ENCODE peak calls at places on chromosomes 11 and 22, in seven cellular contexts. E is HCT116, S is H1, Z is K562, C is HepG2, K is SK-N-SH, W is GM12878. I is an unnamed sample. For H3K27me3, the result is how much of the 10 kb centered on the place peaks cover.

GRCh38 chr11:77814848-77815247 is 5.7 kb downstream of the RSF1 start:
- DNase-seq in E (no peak), S (no peak), Z (peak), C (no peak), K (peak), W (no peak), I (no peak)

GRCh38 chr11:42175203-42175602 is 715.8 kb upstream of the LRRC4C start:
- DNase-seq in E (no peak), S (no peak), Z (no peak), C (no peak), K (no peak), W (no peak), I (no peak)

GRCh38 chr11:83521647-83522596 is 235.8 kb upstream of the CCDC90B start:
- DNase-seq in E (no peak), S (no peak), Z (no peak), C (peak), K (peak), W (no peak), I (no peak)

GRCh38 chr11:16611395-16612233 is 126.8 kb upstream of the C11orf58 start:
- DNase-seq in E (no peak), S (no peak), Z (no peak), C (no peak), K (peak), W (no peak), I (no peak)

GRCh38 chr11:112588252-112588668 is 327.6 kb upstream of the PLET1 start:
- DNase-seq in E (peak), S (no peak), Z (peak), C (peak), K (peak), W (peak), I (peak)

GRCh38 chr11:1515082-1516060 is 28.8 kb upstream of the MOB2 start:
- DNase-seq in E (peak), S (peak), Z (peak), C (peak), K (peak), W (no peak), I (peak)

GRCh38 chr22:38843716-38844660 is at the start of gene NPTXR:
- DNase-seq in E (no peak), S (peak), Z (peak), C (peak), K (peak), W (no peak), I (no peak)

GRCh38 chr11:124743050-124743449 is 3.3 kb downstream of the NRGN start:
- DNase-seq in E (no peak), S (no peak), Z (no peak), C (no peak), K (no peak), W (no peak), I (no peak)

GRCh38 chr11:65417702-65418430 is 4.7 kb upstream of the NEAT1 start:
- DNase-seq in E (no peak), S (peak), Z (no peak), C (no peak), K (peak), W (no peak), I (no peak)

GRCh38 chr11:2451336-2451735 is 6.5 kb downstream of the KCNQ1 start:
- DNase-seq in E (no peak), S (no peak), Z (no peak), C (no peak), K (no peak), W (no peak), I (no peak)

GRCh38 chr11:16871368-16871767 is 132.9 kb downstream of the C11orf58 start:
- DNase-seq in E (no peak), S (no peak), Z (no peak), C (no peak), K (no peak), W (no peak), I (no peak)

GRCh38 chr11:64249563-64250405 is 1.5 kb upstream of the PLCB3 start:
- DNase-seq in E (no peak), S (peak), Z (no peak), C (no peak), K (no peak), W (no peak), I (no peak)

GRCh38 chr11:64250875-64251721 is at the start of gene PLCB3:
- DNase-seq in E (no peak), S (peak), Z (peak), C (no peak), K (peak), W (no peak), I (no peak)

GRCh38 chr11:64251722-64251985 is 324 bp downstream of the PLCB3 start:
- DNase-seq in E (no peak), S (no peak), Z (no peak), C (no peak), K (no peak), W (no peak), I (no peak)

GRCh38 chr11:64249038-64249437 is 2.3 kb upstream of the PLCB3 start:
- DNase-seq in E (no peak), S (peak), Z (no peak), C (no peak), K (no peak), W (no peak), I (no peak)

GRCh38 chr11:64250406-64250874 is 890 bp upstream of the PLCB3 start:
- DNase-seq in E (no peak), S (no peak), Z (no peak), C (no peak), K (peak), W (no peak), I (no peak)
- TF ChIP-seq SIN3A in E (no peak), S (no peak), Z (no peak), C (no peak), K (no peak), W (no peak), I (no peak)

GRCh38 chr22:27749597-27750225 is 51.8 kb downstream of the MN1 start:
- DNase-seq in E (no peak), S (no peak), Z (no peak), C (no peak), K (no peak), W (no peak), I (no peak)

GRCh38 chr22:27748355-27749168 is 53.0 kb downstream of the MN1 start:
- DNase-seq in E (no peak), S (peak), Z (no peak), C (no peak), K (no peak), W (no peak), I (no peak)

GRCh38 chr22:27746918-27747317 is 54.6 kb downstream of the MN1 start:
- DNase-seq in E (no peak), S (no peak), Z (no peak), C (no peak), K (no peak), W (no peak), I (no peak)

GRCh38 chr22:27745809-27746208 is 55.7 kb downstream of the MN1 start:
- DNase-seq in E (no peak), S (no peak), Z (no peak), C (no peak), K (no peak), W (no peak), I (no peak)

DNA sequence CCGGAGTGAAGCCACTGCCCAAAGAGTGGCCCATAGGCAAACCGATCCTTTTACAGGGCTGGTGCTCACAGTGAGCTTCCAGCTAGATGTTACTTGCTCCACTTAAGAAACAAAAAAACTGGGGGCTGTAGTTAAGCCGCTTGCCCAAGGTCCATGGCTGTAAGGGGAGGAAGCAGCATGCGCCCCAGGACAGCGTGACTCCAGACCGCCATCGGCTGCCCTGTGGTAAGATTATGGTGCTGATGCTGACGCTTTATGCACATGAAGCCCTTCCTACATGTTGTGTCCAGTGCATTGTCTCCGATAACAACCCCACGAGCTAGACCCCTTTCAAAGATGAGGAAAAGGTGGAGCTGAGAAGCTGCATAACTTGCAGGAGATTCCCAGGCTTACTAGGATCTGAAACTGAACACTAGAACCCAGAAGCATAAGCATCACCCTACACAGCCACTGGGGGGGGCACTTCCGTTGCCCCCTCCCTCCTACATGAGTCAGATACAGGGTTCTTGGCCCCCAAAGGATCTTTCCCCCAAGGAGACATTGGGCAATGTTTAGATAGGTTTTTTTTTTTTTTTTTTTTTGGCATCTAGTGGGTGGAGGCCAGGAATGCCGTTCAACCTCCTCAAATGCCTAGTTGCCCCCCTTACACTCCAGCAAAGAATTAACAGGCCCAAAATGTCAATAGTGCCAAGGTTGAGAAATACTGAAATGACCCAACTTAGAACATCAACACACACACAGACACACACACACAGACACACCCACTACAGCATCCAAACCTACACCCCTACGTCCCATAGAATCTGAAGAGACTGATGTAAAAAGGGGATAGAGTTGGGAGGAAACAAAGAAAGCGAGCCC is 53.9 kb downstream of the MN1 start:
- DNase-seq in E (no peak), S (no peak), Z (peak), C (no peak), K (no peak), W (no peak), I (no peak)
- H3K27me3 ChIP-seq in E (under half), S (under half), Z (under half), C (under half), K (under half), W (under half), I (under half)

GRCh38 chr22:49826603-49827306 is 918 bp downstream of the BRD1 start:
- DNase-seq in E (no peak), S (peak), Z (peak), C (no peak), K (peak), W (no peak), I (no peak)
- TF ChIP-seq SIN3A in E (no peak), S (no peak), Z (no peak), C (no peak), K (peak), W (no peak), I (no peak)

GRCh38 chr11:33700425-33701271 is at the start of gene C11orf91:
- DNase-seq in E (peak), S (peak), Z (peak), C (peak), K (peak), W (peak), I (peak)

GRCh38 chr11:33703234-33703633 is 2.6 kb upstream of the C11orf91 start:
- DNase-seq in E (no peak), S (no peak), Z (no peak), C (no peak), K (no peak), W (no peak), I (no peak)

GRCh38 chr11:33701302-33701701 is 676 bp upstream of the C11orf91 start:
- DNase-seq in E (no peak), S (no peak), Z (no peak), C (no peak), K (no peak), W (no peak), I (peak)

GRCh38 chr11:33703771-33704170 is 3.1 kb upstream of the C11orf91 start:
- DNase-seq in E (no peak), S (no peak), Z (no peak), C (no peak), K (no peak), W (no peak), I (peak)

GRCh38 chr11:33701831-33702230 is 1.2 kb upstream of the C11orf91 start:
- DNase-seq in E (no peak), S (no peak), Z (no peak), C (no peak), K (no peak), W (no peak), I (peak)
- H3K27me3 ChIP-seq in E (under half), S (under half), Z (under half), C (under half), K (under half), W (under half), I (under half)

GRCh38 chr11:9060700-9061111 is 30.7 kb downstream of the SCUBE2 start:
- DNase-seq in E (no peak), S (no peak), Z (peak), C (peak), K (no peak), W (peak), I (no peak)
- TF ChIP-seq SIN3A in E (no peak), S (no peak), Z (no peak), C (no peak), K (no peak), W (no peak), I (no peak)

GRCh38 chr11:117524784-117525183 is 197.1 kb downstream of the CEP164 start:
- DNase-seq in E (no peak), S (no peak), Z (no peak), C (no peak), K (no peak), W (no peak), I (no peak)

GRCh38 chr11:117521974-117522373 is 194.3 kb downstream of the CEP164 start:
- DNase-seq in E (no peak), S (no peak), Z (no peak), C (no peak), K (no peak), W (no peak), I (no peak)

GRCh38 chr11:117525866-117526265 is 198.2 kb downstream of the CEP164 start:
- DNase-seq in E (no peak), S (no peak), Z (no peak), C (no peak), K (no peak), W (no peak), I (no peak)

GRCh38 chr11:117520966-117521365 is 193.3 kb downstream of the CEP164 start:
- DNase-seq in E (no peak), S (no peak), Z (no peak), C (no peak), K (no peak), W (no peak), I (no peak)

DNA sequence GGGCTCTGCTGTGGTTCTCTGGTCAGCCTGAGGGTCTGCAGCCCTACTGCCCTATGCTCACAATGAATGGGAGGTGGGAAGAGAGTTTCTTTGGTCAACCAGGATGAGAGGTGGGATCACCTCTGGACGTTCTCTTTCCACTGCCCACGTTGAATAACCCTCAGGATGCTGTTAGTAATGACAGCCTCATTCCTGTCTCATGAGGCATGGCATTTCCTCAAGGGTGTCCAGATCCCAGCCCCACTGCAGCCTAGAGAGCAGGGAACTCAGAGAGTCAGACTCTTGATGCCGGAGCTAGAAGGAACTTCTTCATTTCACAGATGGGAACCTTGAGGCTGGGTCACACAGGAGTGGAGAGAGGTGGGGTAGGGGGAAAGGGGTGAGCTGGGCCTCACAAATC is 196.0 kb downstream of the CEP164 start:
- DNase-seq in E (no peak), S (no peak), Z (no peak), C (no peak), K (no peak), W (no peak), I (no peak)
- H3K27me3 ChIP-seq in E (under half), S (under half), Z (under half), C (under half), K (under half), W (under half), I (under half)

DNA sequence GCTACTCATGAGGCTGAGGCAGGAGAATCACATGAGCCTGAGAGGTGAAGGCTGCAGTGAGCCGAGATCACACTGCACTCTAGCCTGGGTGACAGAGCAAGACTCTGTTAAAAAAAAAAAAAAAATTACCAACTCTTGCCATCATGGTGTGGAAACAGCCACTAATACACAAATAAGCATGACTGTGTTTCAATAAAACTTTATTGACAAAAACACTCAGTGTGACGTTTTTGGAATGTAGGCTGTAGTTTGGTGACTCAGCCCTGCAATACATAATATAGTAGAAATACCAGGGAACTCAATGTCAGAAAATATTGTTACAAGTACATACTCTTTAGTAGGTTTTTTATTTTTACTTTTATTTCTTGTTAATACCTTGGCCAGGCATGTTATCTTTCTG is 207.1 kb downstream of the CASP12 start:
- DNase-seq in E (no peak), S (no peak), Z (no peak), C (no peak), K (no peak), W (no peak), I (no peak)
- TF ChIP-seq SIN3A in E (no peak), S (no peak), Z (no peak), C (no peak), K (no peak), W (no peak), I (no peak)

DNA sequence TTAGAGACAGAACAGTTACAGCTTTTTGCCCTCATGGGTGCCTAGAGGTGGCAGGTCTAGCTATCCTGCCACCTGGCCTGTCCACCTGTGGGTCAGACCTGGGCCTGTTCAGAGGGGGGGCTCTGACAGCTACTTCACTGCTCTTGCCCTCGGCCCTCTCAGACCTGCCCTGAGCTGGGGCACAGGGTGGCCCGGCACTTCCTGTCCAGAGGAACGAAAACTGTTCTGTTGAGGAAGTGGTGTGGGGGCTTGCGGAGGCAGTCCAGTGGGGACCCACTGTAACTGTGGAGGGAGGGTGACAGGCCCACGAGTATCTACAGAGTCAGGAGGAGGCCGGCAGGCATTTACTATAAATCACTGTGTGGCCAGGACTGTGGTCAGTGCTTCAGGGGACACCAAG is 16.2 kb downstream of the TESMIN start:
- DNase-seq in E (no peak), S (no peak), Z (no peak), C (no peak), K (no peak), W (no peak), I (no peak)
- H3K27me3 ChIP-seq in E (under half), S (under half), Z (under half), C (under half), K (under half), W (under half), I (under half)

GRCh38 chr22:32478994-32479393 is 4.4 kb downstream of the FBXO7 start:
- DNase-seq in E (no peak), S (no peak), Z (no peak), C (no peak), K (no peak), W (no peak), I (no peak)
- TF ChIP-seq SIN3A in E (no peak), S (no peak), Z (no peak), C (no peak), K (no peak), W (no peak), I (no peak)

GRCh38 chr22:43096420-43096819 is 7.2 kb upstream of the TTLL1 start:
- DNase-seq in E (no peak), S (no peak), Z (no peak), C (no peak), K (no peak), W (no peak), I (no peak)
- H3K27me3 ChIP-seq in E (under half), S (under half), Z (under half), C (under half), K (under half), W (under half), I (under half)